ENCODE peak calls at places on chromosomes 6 and 20, in four cellular contexts. Y is HEK293T, R is GM12878, K is HepG2. I is an unnamed sample.

GRCh38 chr6:137165375-137166246 is 7.8 kb downstream of the IL22RA2 start:
- DNase-seq in Y (no peak), R (peak; percentile 85), K (peak; percentile 35), I (no peak)

GRCh38 chr6:157058574-157058973 is 264.7 kb downstream of the TMEM242 start:
- DNase-seq in Y (no peak), R (no peak), K (no peak), I (no peak)

GRCh38 chr6:42911171-42912021 is 4.5 kb upstream of the PTCRA start:
- DNase-seq in Y (no peak), R (no peak), K (no peak), I (no peak)

GRCh38 chr6:148629197-148629909 is 117.5 kb upstream of the UST start:
- DNase-seq in Y (no peak), R (no peak), K (no peak), I (no peak)

GRCh38 chr6:157943964-157944283 is 37.7 kb upstream of the SYNJ2 start:
- DNase-seq in Y (no peak), R (no peak), K (no peak), I (no peak)

GRCh38 chr6:152815230-152815922 is 64.8 kb downstream of the VIP start:
- DNase-seq in Y (no peak), R (no peak), K (no peak), I (no peak)

GRCh38 chr20:59153355-59153681 is 10.3 kb upstream of the ZNF831 start:
- DNase-seq in Y (no peak), R (no peak), K (no peak), I (no peak)

GRCh38 chr20:45782890-45783289 is 8.8 kb downstream of the WFDC3 start:
- DNase-seq in Y (no peak), R (no peak), K (no peak), I (no peak)

GRCh38 chr20:20199338-20200160 is 147.2 kb downstream of the CFAP61 start:
- DNase-seq in Y (no peak), R (no peak), K (no peak), I (no peak)

GRCh38 chr6:11952291-11952690 is 59.8 kb upstream of the HIVEP1 start:
- DNase-seq in Y (no peak), R (no peak), K (no peak), I (no peak)

GRCh38 chr6:53358440-53359087 is 9.8 kb upstream of the ELOVL5 start:
- DNase-seq in Y (no peak), R (no peak), K (no peak), I (no peak)

GRCh38 chr6:53359088-53359842 is 10.5 kb upstream of the ELOVL5 start:
- DNase-seq in Y (peak; percentile 92), R (peak; percentile 78), K (peak; percentile 92), I (peak; percentile 99)

GRCh38 chr6:53363341-53364079 is 14.8 kb upstream of the ELOVL5 start:
- DNase-seq in Y (no peak), R (no peak), K (no peak), I (no peak)

GRCh38 chr6:53359843-53360834 is 11.4 kb upstream of the ELOVL5 start:
- DNase-seq in Y (no peak), R (no peak), K (peak; percentile 83), I (no peak)

DNA sequence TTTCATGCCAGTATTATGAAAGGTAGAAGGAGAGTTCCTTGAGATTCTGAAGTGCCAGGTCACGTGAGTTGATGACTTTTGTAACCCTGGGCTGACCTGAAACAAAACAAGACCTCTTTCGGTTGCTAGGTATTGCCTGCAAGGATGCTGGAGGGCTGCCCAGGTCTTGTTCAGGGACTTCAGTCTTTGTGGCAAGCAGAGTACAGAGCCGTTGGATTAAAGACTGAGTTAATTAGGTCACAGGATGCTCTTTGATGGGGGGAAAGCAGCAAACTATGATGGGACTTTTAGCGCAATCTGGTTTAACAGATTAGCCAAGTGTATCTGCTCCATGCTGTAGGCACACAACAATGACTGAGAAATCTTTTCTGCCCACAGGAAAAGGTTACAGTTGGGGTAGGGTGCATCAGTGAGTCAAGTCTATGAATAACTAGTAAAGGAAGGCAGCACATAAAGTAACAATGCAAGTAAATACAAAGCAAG is 12.8 kb upstream of the ELOVL5 start:
- DNase-seq in Y (no peak), R (peak; percentile 63), K (no peak), I (no peak)
- TF ChIP-seq TARDBP in Y (no peak), R (no peak), K (no peak), I (no peak)

GRCh38 chr20:18187020-18187419 is 49.4 kb downstream of the KAT14 start:
- DNase-seq in Y (no peak), R (no peak), K (no peak), I (no peak)
- TF ChIP-seq FOXK2 in Y (no peak), R (no peak), K (no peak), I (no peak)

DNA sequence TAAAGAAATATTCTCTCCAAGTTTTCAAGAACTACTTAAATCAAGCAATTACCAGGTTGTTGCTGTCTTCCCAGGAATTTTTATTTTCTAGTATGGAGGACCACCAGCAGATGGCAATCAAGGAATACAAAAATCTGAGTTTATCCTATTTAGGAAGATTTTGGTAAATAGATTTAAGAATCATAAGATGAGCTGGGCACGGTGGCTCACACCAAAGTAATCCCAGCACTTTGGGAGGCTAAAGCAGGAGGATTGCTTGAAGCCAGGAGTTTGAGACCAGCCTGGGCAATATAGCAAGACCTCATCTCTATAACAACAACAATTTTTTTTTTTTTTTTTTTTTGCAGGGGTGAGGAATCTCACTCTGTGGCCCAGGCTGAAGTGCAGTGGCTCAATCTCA is 19.3 kb upstream of the SEC63 start:
- DNase-seq in Y (no peak), R (no peak), K (no peak), I (no peak)
- TF ChIP-seq TARDBP in Y (no peak), R (no peak), K (no peak), I (no peak)

GRCh38 chr20:50193169-50193850 is 2.7 kb downstream of the CEBPB start:
- DNase-seq in Y (no peak), R (no peak), K (no peak), I (peak; percentile 39)
- TF ChIP-seq FOXK2 in Y (no peak), R (no peak), K (no peak), I (no peak)

GRCh38 chr6:35522660-35523658 is 10.3 kb upstream of the TULP1 start:
- DNase-seq in Y (peak; percentile 91), R (peak; percentile 28), K (peak; percentile 59), I (peak; percentile 82)
- TF ChIP-seq TARDBP in Y (no peak), R (no peak), K (no peak), I (no peak)

GRCh38 chr6:163422574-163422973 is 8.1 kb downstream of the QKI start:
- DNase-seq in Y (no peak), R (no peak), K (no peak), I (no peak)

GRCh38 chr6:163417595-163417994 is 3.1 kb downstream of the QKI start:
- DNase-seq in Y (no peak), R (no peak), K (no peak), I (no peak)

GRCh38 chr6:163420315-163420667 is 5.8 kb downstream of the QKI start:
- DNase-seq in Y (no peak), R (no peak), K (no peak), I (no peak)

GRCh38 chr6:163418273-163419029 is 3.9 kb downstream of the QKI start:
- DNase-seq in Y (no peak), R (no peak), K (no peak), I (no peak)

GRCh38 chr6:163419413-163420314 is 5.1 kb downstream of the QKI start:
- DNase-seq in Y (no peak), R (no peak), K (no peak), I (no peak)
- TF ChIP-seq FOXK2 in Y (no peak), R (no peak), K (no peak), I (no peak)

GRCh38 chr20:44700306-44700705 is 14.9 kb upstream of the CCN5 start:
- DNase-seq in Y (no peak), R (no peak), K (no peak), I (no peak)
- TF ChIP-seq TARDBP in Y (no peak), R (no peak), K (no peak), I (no peak)

GRCh38 chr6:22095886-22096285 is 200.9 kb downstream of the PRL start:
- DNase-seq in Y (no peak), R (no peak), K (no peak), I (no peak)
- TF ChIP-seq FOXK2 in Y (no peak), R (no peak), K (no peak), I (peak; percentile 16)

GRCh38 chr6:15036690-15037245 is 209.1 kb upstream of the JARID2 start:
- DNase-seq in Y (peak; percentile 40), R (no peak), K (peak; percentile 59), I (peak; percentile 80)
- TF ChIP-seq TARDBP in Y (no peak), R (no peak), K (no peak), I (no peak)

I was measured in K562.